ENCODE peak calls at places on chromosomes 11 and 22, in eight cellular contexts. One of them, this sample, is unnamed.

GRCh38 chr11:57491371-57492061 is 24.0 kb downstream of the SLC43A1 start:
- DNase-seq in left lung: no peak
- DNase-seq in mucosa of descending colon: peak; percentile 64
- DNase-seq in hepatocyte: no peak
- DNase-seq in CD8-positive, alpha-beta T cell: no peak
- DNase-seq in spleen: peak; percentile 78
- DNase-seq in endodermal cell: peak; percentile 91
- DNase-seq in tibial artery: no peak
- DNase-seq in this sample: peak; percentile 43

GRCh38 chr11:111402411-111402810 is 23.3 kb upstream of the POU2AF1 start:
- DNase-seq in CD8-positive, alpha-beta T cell: no peak
- DNase-seq in mucosa of descending colon: no peak
- DNase-seq in tibial artery: no peak
- DNase-seq in endodermal cell: no peak
- DNase-seq in spleen: no peak
- DNase-seq in hepatocyte: no peak
- DNase-seq in left lung: no peak
- DNase-seq in this sample: no peak

GRCh38 chr11:108302121-108302785 is 79.4 kb downstream of the ATM start:
- DNase-seq in hepatocyte: no peak
- DNase-seq in spleen: no peak
- DNase-seq in tibial artery: no peak
- DNase-seq in CD8-positive, alpha-beta T cell: no peak
- DNase-seq in left lung: no peak
- DNase-seq in mucosa of descending colon: no peak
- DNase-seq in endodermal cell: no peak
- DNase-seq in this sample: peak; percentile 33

GRCh38 chr22:21939392-21940319 is 13.0 kb downstream of the PPM1F start:
- DNase-seq in hepatocyte: no peak
- DNase-seq in CD8-positive, alpha-beta T cell: no peak
- DNase-seq in mucosa of descending colon: no peak
- DNase-seq in left lung: peak; percentile 56
- DNase-seq in spleen: peak; percentile 85
- DNase-seq in endodermal cell: no peak
- DNase-seq in tibial artery: no peak
- DNase-seq in this sample: no peak

GRCh38 chr11:70323811-70324210 is 53.3 kb downstream of the PPFIA1 start:
- DNase-seq in CD8-positive, alpha-beta T cell: no peak
- DNase-seq in endodermal cell: no peak
- DNase-seq in tibial artery: no peak
- DNase-seq in spleen: no peak
- DNase-seq in hepatocyte: no peak
- DNase-seq in mucosa of descending colon: no peak
- DNase-seq in left lung: no peak
- DNase-seq in this sample: peak; percentile 0

GRCh38 chr11:74543991-74544390 is 48.4 kb upstream of the POLD3 start:
- DNase-seq in left lung: peak; percentile 47
- DNase-seq in mucosa of descending colon: no peak
- DNase-seq in endodermal cell: no peak
- DNase-seq in tibial artery: no peak
- DNase-seq in hepatocyte: peak; percentile 22
- DNase-seq in CD8-positive, alpha-beta T cell: no peak
- DNase-seq in spleen: no peak
- DNase-seq in this sample: peak; percentile 70

GRCh38 chr11:13271060-13271693 is 6.4 kb upstream of the BMAL1 start:
- DNase-seq in tibial artery: no peak
- DNase-seq in hepatocyte: no peak
- DNase-seq in spleen: no peak
- DNase-seq in left lung: no peak
- DNase-seq in CD8-positive, alpha-beta T cell: no peak
- DNase-seq in endodermal cell: no peak
- DNase-seq in mucosa of descending colon: no peak
- DNase-seq in this sample: no peak

GRCh38 chr11:1574256-1575242 is 2.5 kb upstream of the DUSP8 start:
- DNase-seq in spleen: peak; percentile 91
- DNase-seq in CD8-positive, alpha-beta T cell: peak; percentile 48
- DNase-seq in endodermal cell: peak; percentile 86
- DNase-seq in left lung: no peak
- DNase-seq in mucosa of descending colon: peak; percentile 87
- DNase-seq in hepatocyte: peak; percentile 82
- DNase-seq in tibial artery: peak; percentile 41
- DNase-seq in this sample: peak; percentile 27

GRCh38 chr11:70063121-70063520 is 15.0 kb upstream of the ANO1 start:
- DNase-seq in CD8-positive, alpha-beta T cell: no peak
- DNase-seq in endodermal cell: no peak
- DNase-seq in hepatocyte: no peak
- DNase-seq in spleen: no peak
- DNase-seq in tibial artery: no peak
- DNase-seq in mucosa of descending colon: no peak
- DNase-seq in left lung: no peak
- DNase-seq in this sample: no peak

GRCh38 chr22:36999463-36999862 is 19.8 kb downstream of the TST start:
- DNase-seq in endodermal cell: no peak
- DNase-seq in spleen: no peak
- DNase-seq in left lung: no peak
- DNase-seq in tibial artery: no peak
- DNase-seq in hepatocyte: no peak
- DNase-seq in CD8-positive, alpha-beta T cell: no peak
- DNase-seq in mucosa of descending colon: no peak
- DNase-seq in this sample: peak; percentile 60

GRCh38 chr11:116187026-116187425 is 585.8 kb downstream of the BUD13 start:
- DNase-seq in hepatocyte: no peak
- DNase-seq in tibial artery: no peak
- DNase-seq in mucosa of descending colon: no peak
- DNase-seq in left lung: no peak
- DNase-seq in CD8-positive, alpha-beta T cell: no peak
- DNase-seq in spleen: no peak
- DNase-seq in endodermal cell: no peak
- DNase-seq in this sample: no peak

GRCh38 chr11:128745296-128746183 is 51.7 kb downstream of the FLI1 start:
- DNase-seq in left lung: no peak
- DNase-seq in tibial artery: peak; percentile 39
- DNase-seq in spleen: no peak
- DNase-seq in hepatocyte: peak; percentile 22
- DNase-seq in mucosa of descending colon: no peak
- DNase-seq in endodermal cell: no peak
- DNase-seq in CD8-positive, alpha-beta T cell: no peak
- DNase-seq in this sample: no peak

GRCh38 chr11:9208726-9209501 is 56.2 kb downstream of the DENND5A start:
- DNase-seq in endodermal cell: no peak
- DNase-seq in mucosa of descending colon: no peak
- DNase-seq in spleen: no peak
- DNase-seq in hepatocyte: no peak
- DNase-seq in CD8-positive, alpha-beta T cell: no peak
- DNase-seq in tibial artery: no peak
- DNase-seq in left lung: no peak
- DNase-seq in this sample: no peak

GRCh38 chr11:40797981-40798380 is 661.5 kb downstream of the LRRC4C start:
- DNase-seq in spleen: no peak
- DNase-seq in hepatocyte: no peak
- DNase-seq in endodermal cell: no peak
- DNase-seq in tibial artery: no peak
- DNase-seq in left lung: no peak
- DNase-seq in CD8-positive, alpha-beta T cell: no peak
- DNase-seq in mucosa of descending colon: no peak
- DNase-seq in this sample: peak; percentile 63

GRCh38 chr22:49752598-49753091 is 75.0 kb downstream of the BRD1 start:
- DNase-seq in mucosa of descending colon: no peak
- DNase-seq in left lung: no peak
- DNase-seq in hepatocyte: no peak
- DNase-seq in CD8-positive, alpha-beta T cell: no peak
- DNase-seq in endodermal cell: no peak
- DNase-seq in spleen: no peak
- DNase-seq in tibial artery: no peak
- DNase-seq in this sample: no peak

GRCh38 chr22:31625661-31626426 is 36.2 kb downstream of the PISD start:
- DNase-seq in endodermal cell: peak; percentile 92
- DNase-seq in hepatocyte: peak; percentile 55
- DNase-seq in CD8-positive, alpha-beta T cell: no peak
- DNase-seq in left lung: no peak
- DNase-seq in mucosa of descending colon: peak; percentile 19
- DNase-seq in spleen: peak; percentile 83
- DNase-seq in tibial artery: no peak
- DNase-seq in this sample: no peak

GRCh38 chr11:73157141-73158010 is 15.3 kb upstream of the FCHSD2 start:
- DNase-seq in hepatocyte: peak; percentile 32
- DNase-seq in spleen: peak; percentile 80
- DNase-seq in tibial artery: peak; percentile 45
- DNase-seq in left lung: peak; percentile 57
- DNase-seq in mucosa of descending colon: no peak
- DNase-seq in endodermal cell: peak; percentile 38
- DNase-seq in CD8-positive, alpha-beta T cell: no peak
- DNase-seq in this sample: peak; percentile 18

GRCh38 chr11:95398437-95399112 is 167.6 kb upstream of the SESN3 start:
- DNase-seq in CD8-positive, alpha-beta T cell: no peak
- DNase-seq in left lung: no peak
- DNase-seq in mucosa of descending colon: no peak
- DNase-seq in hepatocyte: no peak
- DNase-seq in tibial artery: no peak
- DNase-seq in spleen: no peak
- DNase-seq in endodermal cell: no peak
- DNase-seq in this sample: no peak

GRCh38 chr22:24706050-24706449 is 68.5 kb downstream of the PIWIL3 start:
- DNase-seq in endodermal cell: peak; percentile 85
- DNase-seq in spleen: no peak
- DNase-seq in mucosa of descending colon: no peak
- DNase-seq in hepatocyte: no peak
- DNase-seq in left lung: no peak
- DNase-seq in CD8-positive, alpha-beta T cell: no peak
- DNase-seq in tibial artery: no peak
- DNase-seq in this sample: no peak
- TF ChIP-seq CTCF in endodermal cell: peak; percentile 80
- TF ChIP-seq CTCF in spleen: no peak
- TF ChIP-seq CTCF in mucosa of descending colon: no peak
- TF ChIP-seq CTCF in hepatocyte: peak; percentile 20
- TF ChIP-seq CTCF in left lung: no peak
- TF ChIP-seq CTCF in CD8-positive, alpha-beta T cell: no peak
- TF ChIP-seq CTCF in tibial artery: no peak
- TF ChIP-seq CTCF in this sample: no peak

GRCh38 chr11:33135216-33135615 is 26.1 kb downstream of the CSTF3 start:
- DNase-seq in CD8-positive, alpha-beta T cell: no peak
- DNase-seq in tibial artery: no peak
- DNase-seq in mucosa of descending colon: no peak
- DNase-seq in left lung: no peak
- DNase-seq in endodermal cell: no peak
- DNase-seq in spleen: no peak
- DNase-seq in hepatocyte: peak; percentile 38
- DNase-seq in this sample: no peak

GRCh38 chr11:33132510-33132909 is 28.8 kb downstream of the CSTF3 start:
- DNase-seq in hepatocyte: no peak
- DNase-seq in spleen: no peak
- DNase-seq in left lung: no peak
- DNase-seq in CD8-positive, alpha-beta T cell: no peak
- DNase-seq in mucosa of descending colon: no peak
- DNase-seq in tibial artery: no peak
- DNase-seq in endodermal cell: no peak
- DNase-seq in this sample: no peak

GRCh38 chr11:33133761-33134160 is 27.5 kb downstream of the CSTF3 start:
- DNase-seq in left lung: no peak
- DNase-seq in endodermal cell: no peak
- DNase-seq in mucosa of descending colon: no peak
- DNase-seq in tibial artery: no peak
- DNase-seq in CD8-positive, alpha-beta T cell: no peak
- DNase-seq in hepatocyte: no peak
- DNase-seq in spleen: no peak
- DNase-seq in this sample: no peak

DNA sequence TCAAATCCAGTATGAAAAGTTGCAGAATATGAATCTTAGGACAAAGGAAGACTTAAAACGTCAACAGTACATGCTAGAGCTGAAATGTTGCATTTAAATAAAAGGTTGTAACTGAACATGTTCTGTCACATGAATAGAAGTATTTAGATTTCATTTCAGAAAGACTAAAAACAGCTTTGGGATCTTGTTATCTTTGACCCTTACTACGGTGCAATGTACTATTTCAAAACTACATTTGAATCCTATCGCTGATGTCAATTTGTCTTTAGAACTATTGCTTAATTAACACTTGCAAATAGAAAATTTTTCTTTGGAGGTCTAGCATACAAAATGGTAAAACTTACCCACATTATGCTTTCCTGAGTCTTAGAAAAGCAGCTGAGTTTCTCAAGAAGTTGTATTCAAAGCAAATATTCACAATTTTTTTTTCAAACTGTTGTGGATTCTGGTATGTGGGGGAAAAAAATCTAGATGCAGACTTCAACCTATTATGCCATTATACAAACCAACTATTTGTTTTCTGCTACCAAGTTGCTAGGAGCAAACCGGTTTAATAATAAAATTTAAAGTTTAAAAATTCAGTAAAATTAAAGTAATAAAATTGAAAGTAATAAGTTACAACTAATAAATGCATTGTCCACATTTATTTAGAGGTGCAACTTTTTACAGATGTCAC is 25.4 kb downstream of the CSTF3 start:
- DNase-seq in hepatocyte: no peak
- DNase-seq in endodermal cell: no peak
- DNase-seq in spleen: no peak
- DNase-seq in mucosa of descending colon: no peak
- DNase-seq in left lung: no peak
- DNase-seq in tibial artery: no peak
- DNase-seq in CD8-positive, alpha-beta T cell: no peak
- DNase-seq in this sample: no peak
- TF ChIP-seq CTCF in hepatocyte: no peak
- TF ChIP-seq CTCF in endodermal cell: no peak
- TF ChIP-seq CTCF in spleen: no peak
- TF ChIP-seq CTCF in mucosa of descending colon: no peak
- TF ChIP-seq CTCF in left lung: no peak
- TF ChIP-seq CTCF in tibial artery: no peak
- TF ChIP-seq CTCF in CD8-positive, alpha-beta T cell: no peak
- TF ChIP-seq CTCF in this sample: no peak

DNA sequence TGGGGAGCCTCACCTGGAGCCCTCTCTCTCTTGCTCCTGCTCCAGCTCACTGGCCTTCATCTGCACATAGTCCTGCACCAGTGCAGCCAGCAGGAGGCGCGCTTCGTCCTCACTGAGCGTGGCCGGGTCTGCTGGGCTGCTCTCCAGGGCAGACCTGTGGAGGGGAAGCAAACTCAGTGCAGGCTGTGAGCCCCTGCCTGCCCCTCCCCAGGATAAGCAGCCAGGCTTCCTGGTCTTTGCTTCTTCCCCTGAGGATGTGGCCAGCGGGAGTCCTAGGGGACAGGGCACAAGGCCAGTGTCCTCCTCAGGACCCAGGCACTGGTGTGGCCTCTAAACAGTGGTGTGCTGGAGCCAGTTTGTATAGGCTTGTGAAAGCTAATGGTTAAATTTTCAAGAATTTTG is 2.2 kb downstream of the CALCA start:
- DNase-seq in endodermal cell: peak; percentile 97
- DNase-seq in hepatocyte: peak; percentile 69
- DNase-seq in mucosa of descending colon: peak; percentile 64
- DNase-seq in CD8-positive, alpha-beta T cell: peak; percentile 4
- DNase-seq in spleen: peak; percentile 79
- DNase-seq in tibial artery: no peak
- DNase-seq in left lung: no peak
- DNase-seq in this sample: peak; percentile 57
- TF ChIP-seq CTCF in endodermal cell: peak; percentile 94
- TF ChIP-seq CTCF in hepatocyte: peak; percentile 60
- TF ChIP-seq CTCF in mucosa of descending colon: peak; percentile 21
- TF ChIP-seq CTCF in CD8-positive, alpha-beta T cell: peak; percentile 47
- TF ChIP-seq CTCF in spleen: no peak
- TF ChIP-seq CTCF in tibial artery: no peak
- TF ChIP-seq CTCF in left lung: peak; percentile 21
- TF ChIP-seq CTCF in this sample: peak; percentile 71

GRCh38 chr22:29702025-29702930 is 17.5 kb upstream of the CABP7 start:
- DNase-seq in tibial artery: no peak
- DNase-seq in hepatocyte: no peak
- DNase-seq in mucosa of descending colon: peak; percentile 57
- DNase-seq in left lung: no peak
- DNase-seq in CD8-positive, alpha-beta T cell: no peak
- DNase-seq in endodermal cell: peak; percentile 77
- DNase-seq in spleen: no peak
- DNase-seq in this sample: no peak
- TF ChIP-seq CTCF in tibial artery: no peak
- TF ChIP-seq CTCF in hepatocyte: no peak
- TF ChIP-seq CTCF in mucosa of descending colon: no peak
- TF ChIP-seq CTCF in left lung: no peak
- TF ChIP-seq CTCF in CD8-positive, alpha-beta T cell: no peak
- TF ChIP-seq CTCF in endodermal cell: peak; percentile 16
- TF ChIP-seq CTCF in spleen: no peak
- TF ChIP-seq CTCF in this sample: peak; percentile 17